ENCODE peak calls at places on chromosomes 3 and 15, in six cellular contexts. R is breast epithelium, H is mammary epithelial cell, Z is ascending aorta, X is left ventricle myocardium inferior, Y is heart left ventricle. I is an unnamed sample.

GRCh38 chr15:28114721-28115622 is 15.9 kb upstream of the OCA2 start:
- DNase-seq in H (no peak), Z (no peak), Y (no peak), X (no peak), R (no peak), I (peak)

GRCh38 chr3:109224333-109224732 is 87.8 kb downstream of the C3orf85 start:
- DNase-seq in X (no peak), Z (no peak), Y (no peak), R (no peak), H (no peak), I (no peak)

GRCh38 chr15:40823572-40824343 is 4.8 kb downstream of the PPP1R14D start:
- DNase-seq in X (no peak), H (peak), Y (no peak), Z (no peak), R (no peak), I (no peak)

GRCh38 chr3:171845541-171846284 is 2.6 kb downstream of the TMEM212 start:
- DNase-seq in Z (no peak), R (no peak), Y (no peak), X (no peak), H (no peak), I (no peak)

GRCh38 chr3:141279074-141279945 is 47.7 kb downstream of the PXYLP1 start:
- DNase-seq in R (no peak), X (no peak), H (peak), Z (no peak), Y (no peak), I (peak)

GRCh38 chr15:40087991-40088928 is 20.4 kb downstream of the BMF start:
- DNase-seq in X (peak), H (no peak), Z (no peak), Y (no peak), R (no peak), I (peak)

GRCh38 chr3:167102071-167102470 is 278.0 kb downstream of the ZBBX start:
- DNase-seq in Z (no peak), H (no peak), Y (no peak), X (no peak), R (no peak), I (no peak)

GRCh38 chr3:24264748-24265158 is 229.9 kb downstream of the THRB start:
- DNase-seq in Y (no peak), H (peak), R (no peak), X (no peak), Z (no peak), I (peak)

GRCh38 chr15:65791335-65792129 is 561 bp downstream of the DENND4A start:
- DNase-seq in X (peak), Y (peak), H (no peak), Z (no peak), R (peak), I (peak)

GRCh38 chr15:90875549-90875981 is 7.2 kb downstream of the FURIN start:
- DNase-seq in Y (no peak), X (no peak), Z (no peak), H (no peak), R (no peak), I (no peak)
- H3K27ac ChIP-seq in Y (no peak), X (no peak), Z (no peak), H (no peak), R (no peak), I (no peak)

GRCh38 chr3:58578873-58579272 is 1.7 kb upstream of the FAM107A start:
- DNase-seq in H (no peak), Z (no peak), Y (no peak), X (no peak), R (no peak), I (no peak)
- H3K27ac ChIP-seq in H (no peak), Z (no peak), Y (peak), X (peak), R (no peak), I (no peak)

GRCh38 chr15:69500339-69500738 is 47.7 kb downstream of the RPLP1 start:
- DNase-seq in X (no peak), Z (no peak), Y (no peak), H (no peak), R (no peak), I (no peak)
- H3K27ac ChIP-seq in X (peak), Z (no peak), Y (peak), H (no peak), R (no peak), I (no peak)

GRCh38 chr15:71114066-71114680 is 1.1 kb upstream of the THSD4 start:
- DNase-seq in R (no peak), Y (no peak), Z (no peak), H (no peak), X (no peak), I (no peak)

GRCh38 chr15:71116942-71117341 is 1.7 kb downstream of the THSD4 start:
- DNase-seq in X (peak), R (no peak), Z (no peak), H (peak), Y (no peak), I (no peak)

GRCh38 chr15:71114887-71115566 is at the start of gene THSD4:
- DNase-seq in Y (peak), R (peak), Z (no peak), X (peak), H (peak), I (peak)

GRCh38 chr15:71116366-71116765 is 1.1 kb downstream of the THSD4 start:
- DNase-seq in R (no peak), Y (no peak), Z (no peak), X (no peak), H (no peak), I (no peak)

DNA sequence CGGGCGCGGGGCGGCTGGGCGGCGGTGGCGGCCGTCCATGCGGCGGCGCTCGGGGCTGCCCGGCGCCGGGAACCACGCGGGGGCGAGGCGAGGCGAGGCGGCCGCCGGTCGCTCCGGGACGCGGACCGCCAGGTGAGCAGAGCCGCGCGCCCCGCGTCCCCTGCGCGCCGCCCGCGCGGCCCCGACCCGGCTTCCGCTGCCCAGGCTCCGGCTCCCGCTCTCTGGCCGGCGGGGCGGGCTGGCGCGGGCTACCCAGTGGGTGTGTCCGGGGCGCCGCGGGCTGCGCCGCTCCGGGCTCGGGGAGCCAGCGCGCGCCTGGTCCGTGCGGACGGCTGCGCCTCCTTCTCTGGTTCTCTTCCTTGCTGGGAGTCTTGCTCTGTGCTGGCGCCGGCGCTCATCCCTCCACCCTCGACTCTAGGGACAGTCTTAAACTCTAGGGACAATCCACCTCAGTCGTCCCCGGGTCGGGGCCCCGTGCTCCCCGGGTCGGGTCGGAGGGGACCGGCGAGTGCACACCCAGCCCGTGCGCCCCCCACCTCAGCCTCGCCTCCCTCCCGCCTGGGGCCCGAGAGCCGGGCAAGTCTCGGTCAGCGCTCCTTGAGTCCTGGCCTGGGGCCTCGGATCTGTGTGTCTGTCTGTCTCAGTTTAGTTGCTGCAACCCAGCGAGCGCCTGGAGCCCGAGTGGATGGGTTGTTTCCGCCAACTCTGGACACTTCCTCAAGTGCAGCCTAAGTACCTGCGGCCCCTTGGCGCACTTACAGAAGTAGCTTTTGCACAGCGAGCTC is 488 bp downstream of the THSD4 start:
- DNase-seq in Z (no peak), X (peak), Y (peak), R (peak), H (peak), I (peak)
- H3K27ac ChIP-seq in Z (peak), X (peak), Y (peak), R (peak), H (peak), I (peak)

GRCh38 chr3:99240700-99241099 is 339.2 kb upstream of the DCBLD2 start:
- DNase-seq in R (no peak), Y (no peak), X (no peak), H (no peak), Z (no peak), I (peak)
- H3K27ac ChIP-seq in R (no peak), Y (no peak), X (no peak), H (no peak), Z (peak), I (no peak)

DNA sequence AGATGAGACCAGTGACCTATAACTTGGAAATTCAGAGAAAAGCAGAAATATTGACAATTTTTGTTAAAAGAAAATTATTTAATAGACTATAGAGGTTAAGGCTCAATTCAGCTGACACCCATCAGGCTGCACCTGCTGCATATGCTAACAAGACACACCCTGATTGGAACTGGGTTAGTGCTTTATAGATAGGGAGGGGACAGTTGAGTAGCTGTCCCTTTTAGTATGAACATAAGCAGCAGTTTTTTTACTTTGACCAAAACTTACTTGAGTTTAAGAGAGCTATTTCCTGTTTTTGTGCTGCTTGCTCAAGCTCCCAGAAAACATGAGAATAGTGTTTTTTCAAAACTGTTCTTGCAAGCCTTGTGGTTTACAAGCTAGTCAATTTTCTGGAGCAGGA is 292.6 kb downstream of the LRRC3B start:
- DNase-seq in H (no peak), X (no peak), R (no peak), Y (no peak), Z (no peak), I (no peak)
- H3K27ac ChIP-seq in H (no peak), X (no peak), R (no peak), Y (no peak), Z (no peak), I (no peak)

DNA sequence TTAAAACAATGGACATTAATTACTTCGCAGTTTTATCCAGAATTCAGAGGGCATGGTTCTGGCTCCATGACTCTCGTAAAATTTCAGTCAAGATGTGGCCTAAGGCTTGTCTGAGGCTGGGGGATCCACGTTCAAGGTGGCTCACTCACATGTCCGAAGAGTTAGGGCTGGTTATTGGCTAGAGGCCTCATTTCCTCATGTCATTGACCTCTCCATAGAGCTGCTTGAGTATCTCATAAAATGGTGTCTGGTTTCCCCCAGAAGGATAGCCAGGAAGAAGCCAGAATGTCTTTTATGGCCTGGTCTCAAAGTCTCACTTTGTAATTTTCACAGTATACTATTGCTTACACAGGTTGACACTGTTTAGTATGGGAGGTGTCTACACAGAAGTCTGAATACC is 67.3 kb upstream of the DCBLD2 start:
- DNase-seq in X (no peak), R (no peak), Y (no peak), Z (no peak), H (no peak), I (no peak)
- H3K27ac ChIP-seq in X (no peak), R (no peak), Y (no peak), Z (no peak), H (no peak), I (no peak)

GRCh38 chr15:85691350-85692240 is 103.1 kb downstream of the KLHL25 start:
- DNase-seq in Z (no peak), X (no peak), Y (no peak), H (no peak), R (no peak), I (no peak)

GRCh38 chr15:85692873-85693272 is 101.9 kb downstream of the KLHL25 start:
- DNase-seq in H (no peak), X (no peak), Y (no peak), R (no peak), Z (no peak), I (no peak)

GRCh38 chr15:85693277-85693676 is 101.4 kb downstream of the KLHL25 start:
- DNase-seq in X (no peak), Y (no peak), R (no peak), Z (no peak), H (no peak), I (no peak)

GRCh38 chr15:85690546-85691226 is 104.0 kb downstream of the KLHL25 start:
- DNase-seq in H (no peak), Z (no peak), R (no peak), Y (no peak), X (no peak), I (peak)

DNA sequence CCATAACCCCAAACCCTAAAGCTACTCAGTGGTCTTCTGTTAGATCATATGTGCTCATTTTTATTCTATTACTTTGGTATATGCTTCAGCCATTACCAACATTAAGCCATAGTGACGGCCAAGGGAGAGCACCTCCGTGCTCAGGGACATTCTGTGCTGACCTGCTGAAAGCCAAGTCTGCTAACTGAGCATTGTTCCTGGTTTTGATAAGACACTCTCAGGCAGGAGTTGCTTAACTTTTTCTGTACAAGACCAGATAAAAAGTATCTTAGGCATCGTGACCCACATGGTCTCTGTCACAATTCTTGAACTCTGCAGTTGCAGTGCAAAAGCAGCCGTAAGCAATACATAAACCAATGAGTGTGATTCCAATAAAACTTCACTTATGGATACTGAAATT is 100.6 kb downstream of the KLHL25 start:
- DNase-seq in X (no peak), Z (no peak), Y (no peak), H (no peak), R (no peak), I (no peak)
- H3K27ac ChIP-seq in X (peak), Z (peak), Y (no peak), H (no peak), R (no peak), I (no peak)

I was measured in GM23248.